ENCODE peak calls at places on chromosome 7, in four cellular contexts. Q is IMR-90, W is H54, I is endothelial cell of umbilical vein. J is an unnamed sample.

GRCh38 chr7:157361537-157361936 is 24.7 kb downstream of the DNAJB6 start:
- DNase-seq in Q (no peak), W (no peak), I (no peak), J (no peak)

GRCh38 chr7:77328669-77329068 is 87.5 kb downstream of the GSAP start:
- DNase-seq in Q (peak), W (no peak), I (peak), J (no peak)

GRCh38 chr7:131555565-131556054 is 818 bp downstream of the PODXL start:
- DNase-seq in Q (no peak), W (no peak), I (peak), J (no peak)

GRCh38 chr7:24729365-24730017 is 27.8 kb downstream of the GSDME start:
- DNase-seq in Q (no peak), W (no peak), I (peak), J (no peak)

GRCh38 chr7:132638000-132638399 is 61.7 kb upstream of the PLXNA4 start:
- DNase-seq in Q (no peak), W (no peak), I (no peak), J (no peak)

GRCh38 chr7:84790873-84791272 is 396.0 kb downstream of the SEMA3D start:
- DNase-seq in Q (peak), W (no peak), I (no peak), J (no peak)

GRCh38 chr7:141097430-141097829 is 23.6 kb downstream of the TMEM178B start:
- DNase-seq in Q (peak), W (no peak), I (no peak), J (peak)

GRCh38 chr7:53877688-53878087 is 664.5 kb upstream of the VSTM2A start:
- DNase-seq in Q (no peak), W (no peak), I (no peak), J (no peak)

GRCh38 chr7:115052706-115053105 is 130.8 kb downstream of the MDFIC start:
- DNase-seq in Q (no peak), W (no peak), I (no peak), J (no peak)

GRCh38 chr7:91287685-91288084 is 23.5 kb downstream of the FZD1 start:
- DNase-seq in Q (peak), W (no peak), I (peak), J (no peak)

GRCh38 chr7:33719059-33719581 is 186.2 kb upstream of the BMPER start:
- DNase-seq in Q (peak), W (no peak), I (no peak), J (no peak)

DNA sequence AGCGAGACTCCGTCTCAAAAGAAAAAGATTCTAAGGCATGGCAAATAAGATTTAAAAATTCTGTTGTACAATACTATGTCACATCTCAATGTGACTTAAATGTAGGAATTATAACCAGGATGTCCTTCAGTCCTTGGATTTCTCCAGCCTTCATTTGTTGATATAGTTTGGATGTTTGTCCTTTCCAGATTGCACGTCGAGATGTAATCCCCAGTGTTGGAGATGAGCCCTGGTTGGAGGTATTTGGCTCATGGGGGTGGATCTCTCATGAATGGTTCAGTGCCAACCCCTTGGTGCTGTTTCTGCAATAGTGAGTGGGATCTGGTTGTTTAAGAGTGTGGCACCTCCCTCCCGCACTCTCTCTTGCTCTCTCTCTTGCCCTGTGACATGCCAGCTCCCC is 12.8 kb upstream of the ACHE start:
- DNase-seq in Q (no peak), W (no peak), I (no peak), J (no peak)
- TF ChIP-seq POLR2A in Q (no peak), W (no peak), I (no peak), J (no peak)

GRCh38 chr7:27106906-27107250 is 4.4 kb upstream of the HOXA2 start:
- DNase-seq in Q (no peak), W (no peak), I (no peak), J (no peak)

GRCh38 chr7:27105161-27106122 is 3.0 kb upstream of the HOXA2 start:
- DNase-seq in Q (peak), W (no peak), I (peak), J (no peak)

GRCh38 chr7:27107901-27108381 is 5.5 kb upstream of the HOXA2 start:
- DNase-seq in Q (peak), W (no peak), I (no peak), J (no peak)

GRCh38 chr7:27107391-27107900 is 5.0 kb upstream of the HOXA2 start:
- DNase-seq in Q (peak), W (no peak), I (peak), J (no peak)

GRCh38 chr7:27106181-27106905 is 3.9 kb upstream of the HOXA2 start:
- DNase-seq in Q (peak), W (no peak), I (peak), J (no peak)
- TF ChIP-seq POLR2A in Q (peak), W (no peak), I (peak), J (no peak)

GRCh38 chr7:107091306-107091705 is 46.8 kb downstream of the PRKAR2B start:
- DNase-seq in Q (no peak), W (no peak), I (no peak), J (no peak)

GRCh38 chr7:107089627-107090026 is 45.1 kb downstream of the PRKAR2B start:
- DNase-seq in Q (no peak), W (no peak), I (no peak), J (peak)

GRCh38 chr7:107085180-107085579 is 40.7 kb downstream of the PRKAR2B start:
- DNase-seq in Q (no peak), W (no peak), I (no peak), J (no peak)

GRCh38 chr7:107090452-107090851 is 45.9 kb downstream of the PRKAR2B start:
- DNase-seq in Q (no peak), W (no peak), I (peak), J (no peak)
- TF ChIP-seq POLR2A in Q (no peak), W (no peak), I (no peak), J (no peak)

GRCh38 chr7:149370790-149371189 is 90.1 kb downstream of the ZNF777 start:
- DNase-seq in Q (no peak), W (no peak), I (no peak), J (no peak)
- TF ChIP-seq POLR2A in Q (no peak), W (no peak), I (no peak), J (no peak)

J was measured in erythroblast.